ENCODE peak calls at places on chromosomes 5 and 9, in eight cellular contexts. T is kidney; F is CD4-positive, alpha-beta memory T cell; L is MM.1S; J is GM23338; U is thoracic aorta; S is NT2/D1; N is CD8-positive, alpha-beta T cell. V is an unnamed sample.

GRCh38 chr9:84652496-84653081 is 16.9 kb upstream of the NTRK2 start:
- DNase-seq in J (no peak), T (no peak), U (no peak), L (peak; percentile 19), F (no peak), N (no peak), S (no peak), V (no peak)

GRCh38 chr5:34002629-34003328 is 5.1 kb downstream of the AMACR start:
- DNase-seq in S (no peak), L (no peak), N (no peak), T (no peak), F (no peak), J (no peak), U (no peak), V (no peak)

GRCh38 chr5:142860291-142860690 is 90.1 kb downstream of the ARHGAP26 start:
- DNase-seq in J (no peak), L (no peak), N (no peak), S (no peak), U (no peak), F (no peak), T (no peak), V (no peak)

GRCh38 chr5:124839371-124839998 is 93.0 kb upstream of the ZNF608 start:
- DNase-seq in U (no peak), N (no peak), L (no peak), T (no peak), F (no peak), J (no peak), S (no peak), V (no peak)

GRCh38 chr9:35951736-35952135 is 6.2 kb downstream of the OR2S2 start:
- DNase-seq in S (no peak), N (no peak), J (no peak), F (no peak), U (no peak), T (no peak), L (no peak), V (no peak)

GRCh38 chr5:6361101-6361500 is 17.2 kb downstream of the MED10 start:
- DNase-seq in L (no peak), N (no peak), F (no peak), J (no peak), U (no peak), T (no peak), S (no peak), V (no peak)

GRCh38 chr5:58490397-58491072 is 700 bp upstream of the GAPT start:
- DNase-seq in T (no peak), J (no peak), N (no peak), U (no peak), F (no peak), L (no peak), S (no peak), V (peak; percentile 74)

GRCh38 chr9:15295761-15296405 is 11.1 kb downstream of the TTC39B start:
- DNase-seq in F (peak; percentile 67), T (no peak), J (no peak), N (no peak), L (peak; percentile 23), S (no peak), U (no peak), V (no peak)

GRCh38 chr5:147554285-147554817 is 44.5 kb upstream of the DPYSL3 start:
- DNase-seq in S (no peak), T (no peak), N (no peak), L (no peak), F (no peak), J (no peak), U (no peak), V (no peak)

GRCh38 chr5:151596839-151597539 is 5.9 kb upstream of the FAT2 start:
- DNase-seq in U (no peak), F (no peak), J (peak; percentile 73), N (no peak), L (no peak), S (no peak), T (no peak), V (no peak)

GRCh38 chr9:84670106-84670800 is 724 bp downstream of the NTRK2 start:
- DNase-seq in N (no peak), S (no peak), F (no peak), J (peak; percentile 75), T (peak; percentile 74), U (no peak), L (peak; percentile 32), V (no peak)

GRCh38 chr5:130845049-130845765 is 319.8 kb downstream of the HINT1 start:
- DNase-seq in F (no peak), S (no peak), L (no peak), N (no peak), J (no peak), T (no peak), U (no peak), V (no peak)

GRCh38 chr5:169637085-169637855 is at the start of gene DOCK2:
- DNase-seq in U (no peak), J (peak; percentile 59), F (peak; percentile 62), N (peak; percentile 79), L (peak; percentile 70), S (no peak), T (peak; percentile 83), V (peak; percentile 93)

GRCh38 chr5:135598691-135599395 is 20.1 kb upstream of the CXCL14 start:
- DNase-seq in T (no peak), U (no peak), J (no peak), S (no peak), N (no peak), F (no peak), L (no peak), V (no peak)

DNA sequence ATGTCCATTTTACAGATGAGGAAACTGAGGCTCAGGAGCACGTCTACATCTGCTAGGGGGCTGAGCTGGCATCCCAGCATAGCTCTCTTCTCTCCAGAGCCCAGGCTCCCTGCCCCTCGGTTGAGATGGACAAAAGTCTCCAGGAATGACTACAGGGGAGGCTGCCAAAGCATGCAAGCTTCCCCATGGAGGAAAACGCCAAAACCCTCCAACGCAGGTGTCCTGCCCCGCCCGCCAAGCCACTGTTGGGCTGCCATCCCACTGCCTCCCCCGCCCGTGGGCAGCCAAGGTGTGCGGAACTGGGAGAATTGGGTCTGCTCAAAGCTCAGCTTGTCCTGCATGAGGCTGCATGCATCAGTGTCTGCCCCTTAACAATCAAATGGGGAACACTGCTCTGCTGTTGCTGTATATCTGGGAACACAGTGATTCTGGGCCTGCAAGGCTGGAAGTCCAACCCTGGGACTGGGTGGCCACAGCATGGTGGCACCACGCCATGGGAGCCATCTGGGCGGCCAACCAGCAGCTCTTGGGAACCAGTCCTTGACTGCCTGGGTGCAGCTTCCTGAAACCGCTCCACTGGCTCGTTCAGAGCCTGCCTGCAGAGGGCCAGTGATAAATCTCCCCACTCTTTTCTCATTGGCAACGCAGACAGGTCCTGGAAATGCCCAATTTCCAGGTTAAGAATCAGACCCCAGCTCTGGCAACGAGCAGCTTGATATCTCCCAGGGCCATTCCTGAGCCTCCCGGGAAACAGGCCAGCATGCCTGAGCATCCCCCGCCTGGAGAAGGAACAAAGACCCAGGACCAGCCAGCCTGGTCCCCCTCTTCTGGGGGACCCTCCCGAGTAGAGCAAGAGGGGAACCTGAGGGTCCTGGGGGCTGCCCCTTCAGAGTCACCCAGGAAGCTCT is 3.5 kb downstream of the RALGDS start:
- DNase-seq in J (no peak), N (no peak), L (no peak), U (no peak), S (no peak), F (no peak), T (peak; percentile 77), V (no peak)
- H3K4me1 ChIP-seq in J (no peaks in the 10 kb centered on the region), N (peaks cover 80% of the 10 kb centered on the region), L (peaks cover 3% of the 10 kb centered on the region), U (peaks cover 77% of the 10 kb centered on the region), S (peaks cover 64% of the 10 kb centered on the region), F (peaks cover 95% of the 10 kb centered on the region), T (peaks cover 31% of the 10 kb centered on the region), V (peaks cover 89% of the 10 kb centered on the region)

GRCh38 chr9:89352451-89352850 is 34.2 kb downstream of the SECISBP2 start:
- DNase-seq in S (no peak), N (no peak), L (peak; percentile 26), F (no peak), J (no peak), U (no peak), T (no peak), V (no peak)
- H3K4me1 ChIP-seq in S (no peaks in the 10 kb centered on the region), N (peaks cover 12% of the 10 kb centered on the region), L (peaks cover 20% of the 10 kb centered on the region), F (peaks cover 19% of the 10 kb centered on the region), J (no peaks in the 10 kb centered on the region), U (no peaks in the 10 kb centered on the region), T (no peaks in the 10 kb centered on the region), V (no peaks in the 10 kb centered on the region)

GRCh38 chr5:67934976-67935375 is 280.6 kb upstream of the PIK3R1 start:
- DNase-seq in L (no peak), U (no peak), N (no peak), F (no peak), S (no peak), J (no peak), T (no peak), V (no peak)
- H3K4me1 ChIP-seq in L (no peaks in the 10 kb centered on the region), U (no peaks in the 10 kb centered on the region), N (no peaks in the 10 kb centered on the region), F (no peaks in the 10 kb centered on the region), S (no peaks in the 10 kb centered on the region), J (no peaks in the 10 kb centered on the region), T (no peaks in the 10 kb centered on the region), V (no peaks in the 10 kb centered on the region)

DNA sequence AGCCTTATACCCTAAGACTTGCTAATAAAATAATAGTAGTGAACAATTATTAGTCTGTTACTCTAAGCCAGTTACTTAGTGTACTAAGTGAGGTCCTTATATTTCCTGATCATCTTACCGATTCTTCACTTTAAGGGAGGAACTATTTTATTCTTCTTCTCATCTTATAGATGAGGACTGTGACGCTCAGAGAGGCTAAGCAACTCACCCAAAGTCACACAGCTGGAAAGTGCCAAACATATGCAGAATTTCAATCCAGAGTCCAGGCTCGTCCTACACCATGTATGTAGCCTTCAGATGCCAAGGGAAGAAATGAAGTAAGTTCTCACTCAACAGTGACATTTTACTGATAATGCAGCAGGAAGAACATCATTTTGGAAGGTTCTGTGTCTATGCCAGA is 34.4 kb upstream of the ARAP3 start:
- DNase-seq in F (no peak), S (no peak), T (no peak), L (no peak), J (no peak), N (no peak), U (no peak), V (no peak)
- H3K4me1 ChIP-seq in F (no peaks in the 10 kb centered on the region), S (peaks cover 3% of the 10 kb centered on the region), T (peaks cover 4% of the 10 kb centered on the region), L (no peaks in the 10 kb centered on the region), J (peaks cover 44% of the 10 kb centered on the region), N (no peaks in the 10 kb centered on the region), U (no peaks in the 10 kb centered on the region), V (peaks cover 28% of the 10 kb centered on the region)

GRCh38 chr9:110997847-110998246 is 40.4 kb downstream of the LPAR1 start:
- DNase-seq in U (no peak), N (no peak), S (no peak), F (no peak), L (no peak), T (no peak), J (no peak), V (no peak)

GRCh38 chr9:111000202-111000601 is 38.1 kb downstream of the LPAR1 start:
- DNase-seq in T (no peak), J (no peak), S (no peak), F (no peak), L (no peak), N (no peak), U (no peak), V (no peak)

GRCh38 chr9:111001471-111001870 is 36.8 kb downstream of the LPAR1 start:
- DNase-seq in T (no peak), F (no peak), L (no peak), S (no peak), U (no peak), J (no peak), N (no peak), V (no peak)

GRCh38 chr9:110996436-110997224 is 41.6 kb downstream of the LPAR1 start:
- DNase-seq in S (no peak), L (no peak), F (no peak), T (no peak), N (no peak), U (no peak), J (no peak), V (no peak)

GRCh38 chr9:110999379-110999778 is 38.9 kb downstream of the LPAR1 start:
- DNase-seq in S (no peak), U (no peak), T (no peak), N (no peak), L (no peak), F (no peak), J (no peak), V (no peak)
- H3K4me1 ChIP-seq in S (no peaks in the 10 kb centered on the region), U (peaks cover 90% of the 10 kb centered on the region), T (no peaks in the 10 kb centered on the region), N (no peaks in the 10 kb centered on the region), L (no peaks in the 10 kb centered on the region), F (no peaks in the 10 kb centered on the region), J (peaks cover 13% of the 10 kb centered on the region), V (no peaks in the 10 kb centered on the region)